ENCODE peak calls at places on chromosome 6, in six cellular contexts. One of them, this sample, is unnamed.

GRCh38 chr6:37354526-37355384 is 972 bp downstream of the RNF8 start:
- DNase-seq in lower lobe of right lung: peak; percentile 59
- DNase-seq in PC-3: peak; percentile 34
- DNase-seq in endodermal cell: peak; percentile 60
- DNase-seq in thoracic aorta: no peak
- DNase-seq in GM23338: peak; percentile 50
- DNase-seq in this sample: peak; percentile 11

GRCh38 chr6:166870602-166871208 is 85.6 kb downstream of the RNASET2 start:
- DNase-seq in endodermal cell: no peak
- DNase-seq in lower lobe of right lung: no peak
- DNase-seq in GM23338: no peak
- DNase-seq in thoracic aorta: no peak
- DNase-seq in PC-3: no peak
- DNase-seq in this sample: no peak

GRCh38 chr6:31401403-31401802 is 2.0 kb upstream of the MICA start:
- DNase-seq in endodermal cell: no peak
- DNase-seq in lower lobe of right lung: no peak
- DNase-seq in thoracic aorta: no peak
- DNase-seq in PC-3: peak; percentile 79
- DNase-seq in GM23338: no peak
- DNase-seq in this sample: peak; percentile 12

GRCh38 chr6:3026811-3027626 is 27.3 kb downstream of the NQO2 start:
- DNase-seq in PC-3: no peak
- DNase-seq in lower lobe of right lung: no peak
- DNase-seq in GM23338: no peak
- DNase-seq in thoracic aorta: no peak
- DNase-seq in endodermal cell: no peak
- DNase-seq in this sample: peak; percentile 91

GRCh38 chr6:26230336-26230735 is 134.7 kb upstream of the BTN3A2 start:
- DNase-seq in lower lobe of right lung: no peak
- DNase-seq in GM23338: no peak
- DNase-seq in thoracic aorta: no peak
- DNase-seq in PC-3: peak; percentile 71
- DNase-seq in endodermal cell: no peak
- DNase-seq in this sample: no peak

GRCh38 chr6:53159558-53159957 is 10.9 kb upstream of the GCM1 start:
- DNase-seq in lower lobe of right lung: no peak
- DNase-seq in PC-3: peak; percentile 54
- DNase-seq in thoracic aorta: no peak
- DNase-seq in endodermal cell: no peak
- DNase-seq in GM23338: peak; percentile 44
- DNase-seq in this sample: no peak

GRCh38 chr6:170152989-170153388 is 137.9 kb downstream of the DLL1 start:
- DNase-seq in thoracic aorta: no peak
- DNase-seq in GM23338: peak; percentile 65
- DNase-seq in endodermal cell: peak; percentile 88
- DNase-seq in lower lobe of right lung: peak; percentile 72
- DNase-seq in PC-3: peak; percentile 70
- DNase-seq in this sample: no peak

GRCh38 chr6:33319939-33320314 is 2.4 kb upstream of the ZBTB22 start:
- DNase-seq in PC-3: no peak
- DNase-seq in lower lobe of right lung: no peak
- DNase-seq in thoracic aorta: no peak
- DNase-seq in endodermal cell: no peak
- DNase-seq in GM23338: no peak
- DNase-seq in this sample: no peak

GRCh38 chr6:128508588-128509296 is 11.7 kb downstream of the PTPRK start:
- DNase-seq in GM23338: no peak
- DNase-seq in PC-3: peak; percentile 85
- DNase-seq in thoracic aorta: no peak
- DNase-seq in endodermal cell: no peak
- DNase-seq in lower lobe of right lung: no peak
- DNase-seq in this sample: no peak

GRCh38 chr6:51350308-51350904 is 531.7 kb downstream of the TFAP2B start:
- DNase-seq in GM23338: peak; percentile 15
- DNase-seq in PC-3: peak; percentile 45
- DNase-seq in thoracic aorta: no peak
- DNase-seq in lower lobe of right lung: no peak
- DNase-seq in endodermal cell: no peak
- DNase-seq in this sample: peak; percentile 5

GRCh38 chr6:21804941-21805610 is 211.5 kb downstream of the SOX4 start:
- DNase-seq in endodermal cell: no peak
- DNase-seq in lower lobe of right lung: no peak
- DNase-seq in PC-3: no peak
- DNase-seq in GM23338: no peak
- DNase-seq in thoracic aorta: no peak
- DNase-seq in this sample: no peak

GRCh38 chr6:34093854-34094430 is 51.9 kb downstream of the GRM4 start:
- DNase-seq in lower lobe of right lung: no peak
- DNase-seq in endodermal cell: no peak
- DNase-seq in GM23338: no peak
- DNase-seq in PC-3: no peak
- DNase-seq in thoracic aorta: no peak
- DNase-seq in this sample: no peak

GRCh38 chr6:143867236-143867635 is 3.0 kb downstream of the ZC2HC1B start:
- DNase-seq in thoracic aorta: no peak
- DNase-seq in endodermal cell: no peak
- DNase-seq in GM23338: no peak
- DNase-seq in lower lobe of right lung: no peak
- DNase-seq in PC-3: no peak
- DNase-seq in this sample: no peak

GRCh38 chr6:69164564-69165252 is 529.6 kb downstream of the ADGRB3 start:
- DNase-seq in lower lobe of right lung: no peak
- DNase-seq in endodermal cell: peak; percentile 58
- DNase-seq in PC-3: peak; percentile 2
- DNase-seq in GM23338: peak; percentile 75
- DNase-seq in thoracic aorta: no peak
- DNase-seq in this sample: no peak

GRCh38 chr6:115983998-115984397 is 76.7 kb downstream of the FRK start:
- DNase-seq in lower lobe of right lung: no peak
- DNase-seq in GM23338: no peak
- DNase-seq in endodermal cell: no peak
- DNase-seq in PC-3: no peak
- DNase-seq in thoracic aorta: no peak
- DNase-seq in this sample: no peak

GRCh38 chr6:10970731-10971130 is 73.4 kb downstream of the ELOVL2 start:
- DNase-seq in endodermal cell: no peak
- DNase-seq in GM23338: no peak
- DNase-seq in PC-3: peak; percentile 10
- DNase-seq in lower lobe of right lung: no peak
- DNase-seq in thoracic aorta: no peak
- DNase-seq in this sample: no peak

GRCh38 chr6:90227165-90227564 is 69.5 kb downstream of the BACH2 start:
- DNase-seq in lower lobe of right lung: no peak
- DNase-seq in PC-3: no peak
- DNase-seq in GM23338: no peak
- DNase-seq in thoracic aorta: no peak
- DNase-seq in endodermal cell: no peak
- DNase-seq in this sample: no peak

GRCh38 chr6:90545450-90545849 is 41.4 kb downstream of the MAP3K7 start:
- DNase-seq in PC-3: peak; percentile 10
- DNase-seq in endodermal cell: no peak
- DNase-seq in GM23338: no peak
- DNase-seq in lower lobe of right lung: no peak
- DNase-seq in thoracic aorta: no peak
- DNase-seq in this sample: no peak

GRCh38 chr6:104537185-104537584 is 322.5 kb downstream of the HACE1 start:
- DNase-seq in GM23338: no peak
- DNase-seq in thoracic aorta: no peak
- DNase-seq in lower lobe of right lung: no peak
- DNase-seq in endodermal cell: no peak
- DNase-seq in PC-3: peak; percentile 63
- DNase-seq in this sample: no peak

GRCh38 chr6:38498085-38498484 is 141.6 kb downstream of the BTBD9 start:
- DNase-seq in lower lobe of right lung: no peak
- DNase-seq in PC-3: peak; percentile 13
- DNase-seq in endodermal cell: no peak
- DNase-seq in GM23338: no peak
- DNase-seq in thoracic aorta: no peak
- DNase-seq in this sample: no peak

GRCh38 chr6:105882833-105883232 is 203.3 kb upstream of the PRDM1 start:
- DNase-seq in endodermal cell: no peak
- DNase-seq in PC-3: no peak
- DNase-seq in lower lobe of right lung: no peak
- DNase-seq in thoracic aorta: no peak
- DNase-seq in GM23338: no peak
- DNase-seq in this sample: no peak

GRCh38 chr6:71510057-71510713 is 221.6 kb downstream of the OGFRL1 start:
- DNase-seq in PC-3: peak; percentile 60
- DNase-seq in lower lobe of right lung: no peak
- DNase-seq in thoracic aorta: no peak
- DNase-seq in GM23338: peak; percentile 77
- DNase-seq in endodermal cell: peak; percentile 83
- DNase-seq in this sample: peak; percentile 58

GRCh38 chr6:116924245-116924644 is 47.2 kb downstream of the RFX6 start:
- DNase-seq in GM23338: no peak
- DNase-seq in PC-3: no peak
- DNase-seq in lower lobe of right lung: no peak
- DNase-seq in thoracic aorta: no peak
- DNase-seq in endodermal cell: no peak
- DNase-seq in this sample: no peak

GRCh38 chr6:16697437-16698162 is 63.7 kb downstream of the ATXN1 start:
- DNase-seq in thoracic aorta: no peak
- DNase-seq in lower lobe of right lung: no peak
- DNase-seq in GM23338: no peak
- DNase-seq in PC-3: no peak
- DNase-seq in endodermal cell: no peak
- DNase-seq in this sample: no peak
- H3K4me3 ChIP-seq in thoracic aorta: no peak overlapping the region
- H3K4me3 ChIP-seq in lower lobe of right lung: no peak overlapping the region
- H3K4me3 ChIP-seq in GM23338: no peak overlapping the region
- H3K4me3 ChIP-seq in PC-3: no peak overlapping the region
- H3K4me3 ChIP-seq in endodermal cell: no peak overlapping the region
- H3K4me3 ChIP-seq in this sample: no peak overlapping the region

GRCh38 chr6:15880262-15880973 is 217.6 kb upstream of the DTNBP1 start:
- DNase-seq in endodermal cell: no peak
- DNase-seq in GM23338: no peak
- DNase-seq in PC-3: no peak
- DNase-seq in lower lobe of right lung: no peak
- DNase-seq in thoracic aorta: no peak
- DNase-seq in this sample: no peak
- TF ChIP-seq CTCF in endodermal cell: no peak
- TF ChIP-seq CTCF in GM23338: peak; percentile 21
- TF ChIP-seq CTCF in PC-3: no peak
- TF ChIP-seq CTCF in lower lobe of right lung: no peak
- TF ChIP-seq CTCF in thoracic aorta: no peak
- TF ChIP-seq CTCF in this sample: no peak

GRCh38 chr6:136564170-136564569 is 13.9 kb upstream of the MAP7 start:
- DNase-seq in PC-3: no peak
- DNase-seq in GM23338: no peak
- DNase-seq in lower lobe of right lung: no peak
- DNase-seq in endodermal cell: no peak
- DNase-seq in thoracic aorta: no peak
- DNase-seq in this sample: no peak
- H3K4me3 ChIP-seq in PC-3: no peak overlapping the region
- H3K4me3 ChIP-seq in GM23338: no peak overlapping the region
- H3K4me3 ChIP-seq in lower lobe of right lung: no peak overlapping the region
- H3K4me3 ChIP-seq in endodermal cell: no peak overlapping the region
- H3K4me3 ChIP-seq in thoracic aorta: no peak overlapping the region
- H3K4me3 ChIP-seq in this sample: no peak overlapping the region

GRCh38 chr6:157946865-157947532 is 34.7 kb upstream of the SYNJ2 start:
- DNase-seq in endodermal cell: no peak
- DNase-seq in thoracic aorta: no peak
- DNase-seq in GM23338: peak; percentile 45
- DNase-seq in lower lobe of right lung: no peak
- DNase-seq in PC-3: peak; percentile 36
- DNase-seq in this sample: peak; percentile 45
- TF ChIP-seq CTCF in endodermal cell: peak; percentile 75
- TF ChIP-seq CTCF in thoracic aorta: no peak
- TF ChIP-seq CTCF in GM23338: peak; percentile 77
- TF ChIP-seq CTCF in lower lobe of right lung: peak; percentile 39
- TF ChIP-seq CTCF in PC-3: peak; percentile 59
- TF ChIP-seq CTCF in this sample: peak; percentile 81

GRCh38 chr6:680666-681374 is 12.1 kb downstream of the EXOC2 start:
- DNase-seq in GM23338: no peak
- DNase-seq in endodermal cell: no peak
- DNase-seq in thoracic aorta: no peak
- DNase-seq in PC-3: no peak
- DNase-seq in lower lobe of right lung: no peak
- DNase-seq in this sample: no peak

GRCh38 chr6:684831-685636 is 7.9 kb downstream of the EXOC2 start:
- DNase-seq in GM23338: no peak
- DNase-seq in lower lobe of right lung: no peak
- DNase-seq in thoracic aorta: no peak
- DNase-seq in endodermal cell: no peak
- DNase-seq in PC-3: no peak
- DNase-seq in this sample: peak; percentile 86

GRCh38 chr6:680204-680603 is 12.7 kb downstream of the EXOC2 start:
- DNase-seq in endodermal cell: no peak
- DNase-seq in PC-3: no peak
- DNase-seq in thoracic aorta: no peak
- DNase-seq in GM23338: peak; percentile 62
- DNase-seq in lower lobe of right lung: no peak
- DNase-seq in this sample: no peak

GRCh38 chr6:686528-686927 is 6.4 kb downstream of the EXOC2 start:
- DNase-seq in GM23338: peak; percentile 53
- DNase-seq in lower lobe of right lung: no peak
- DNase-seq in endodermal cell: no peak
- DNase-seq in thoracic aorta: no peak
- DNase-seq in PC-3: no peak
- DNase-seq in this sample: no peak

DNA sequence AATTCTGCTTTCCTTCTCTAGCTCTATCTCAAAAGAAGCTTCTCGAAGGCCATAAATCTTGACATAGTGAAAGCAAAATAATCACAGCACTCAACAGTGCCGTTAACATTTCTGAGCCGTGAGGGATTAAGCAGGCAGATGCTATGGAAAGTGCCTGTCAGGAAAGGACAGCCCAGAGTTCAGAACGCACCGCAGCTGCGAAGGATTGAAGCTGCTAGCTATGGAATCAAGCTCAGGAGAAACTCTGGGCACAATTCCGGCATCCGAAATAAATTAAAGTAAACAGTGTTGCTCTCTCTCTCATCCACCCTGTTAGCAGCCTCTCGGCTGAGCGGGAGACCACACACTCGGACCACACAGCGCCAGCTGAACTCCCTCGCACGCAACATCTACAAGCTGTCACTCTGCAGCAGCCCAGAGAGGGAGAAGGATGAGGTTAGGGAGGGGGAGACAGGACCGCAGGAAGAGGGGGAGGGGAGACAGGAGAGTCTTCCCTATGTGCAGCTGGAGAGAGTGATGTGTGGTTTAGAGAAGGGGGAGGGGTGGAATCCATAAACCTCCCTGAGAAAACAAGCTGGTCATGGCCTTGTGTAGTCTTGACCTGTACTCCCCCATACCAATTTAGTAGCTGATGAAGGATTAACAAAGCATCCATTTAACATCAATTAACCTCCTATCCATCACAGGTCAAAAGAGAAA is 9.0 kb downstream of the EXOC2 start:
- DNase-seq in PC-3: no peak
- DNase-seq in GM23338: peak; percentile 95
- DNase-seq in endodermal cell: peak; percentile 79
- DNase-seq in lower lobe of right lung: no peak
- DNase-seq in thoracic aorta: no peak
- DNase-seq in this sample: no peak
- H3K4me3 ChIP-seq in PC-3: no peak overlapping the region
- H3K4me3 ChIP-seq in GM23338: peak overlapping the region; percentile 46
- H3K4me3 ChIP-seq in endodermal cell: peak overlapping the region; percentile 50
- H3K4me3 ChIP-seq in lower lobe of right lung: peak overlapping the region; percentile 23
- H3K4me3 ChIP-seq in thoracic aorta: peak overlapping the region; percentile 3
- H3K4me3 ChIP-seq in this sample: no peak overlapping the region

GRCh38 chr6:125753937-125754259 is 4.5 kb downstream of the HEY2 start:
- DNase-seq in lower lobe of right lung: no peak
- DNase-seq in PC-3: no peak
- DNase-seq in thoracic aorta: no peak
- DNase-seq in GM23338: no peak
- DNase-seq in endodermal cell: no peak
- DNase-seq in this sample: no peak
- TF ChIP-seq CTCF in lower lobe of right lung: no peak
- TF ChIP-seq CTCF in PC-3: no peak
- TF ChIP-seq CTCF in thoracic aorta: no peak
- TF ChIP-seq CTCF in GM23338: no peak
- TF ChIP-seq CTCF in endodermal cell: peak; percentile 6
- TF ChIP-seq CTCF in this sample: no peak

This sample was measured in GM12865.